ENCODE peak calls at places on chromosome 3, in seven cellular contexts. A is astrocyte of the cerebellum, F is keratinocyte, R is foreskin fibroblast, J is dorsolateral prefrontal cortex, P is GM13976, N is ovary. L is an unnamed sample.

GRCh38 chr3:17040322-17040721 is 155.6 kb downstream of the PLCL2 start:
- DNase-seq in A (no peak), F (no peak), R (no peak), J (no peak), P (no peak), N (no peak), L (no peak)

GRCh38 chr3:8969246-8969645 is 6.0 kb upstream of the RAD18 start:
- DNase-seq in A (no peak), F (no peak), R (no peak), J (no peak), P (no peak), N (no peak), L (no peak)

GRCh38 chr3:125120370-125121122 is 64.7 kb upstream of the HEG1 start:
- DNase-seq in A (no peak), F (no peak), R (no peak), J (peak; percentile 41), P (no peak), N (no peak), L (no peak)

GRCh38 chr3:142279965-142280590 is 54.7 kb upstream of the GK5 start:
- DNase-seq in A (peak; percentile 40), F (peak; percentile 9), R (peak; percentile 86), J (no peak), P (peak; percentile 75), N (peak; percentile 61), L (peak; percentile 80)

GRCh38 chr3:127162947-127163645 is 29.8 kb upstream of the PRR23E start:
- DNase-seq in A (no peak), F (no peak), R (no peak), J (peak; percentile 13), P (no peak), N (no peak), L (no peak)

GRCh38 chr3:25547928-25548327 is 116.8 kb downstream of the TOP2B start:
- DNase-seq in A (no peak), F (no peak), R (no peak), J (no peak), P (no peak), N (no peak), L (no peak)

GRCh38 chr3:125528920-125529319 is 8.9 kb upstream of the SNX4 start:
- DNase-seq in A (no peak), F (no peak), R (no peak), J (no peak), P (no peak), N (no peak), L (no peak)

GRCh38 chr3:128605091-128606046 is 45.2 kb downstream of the RPN1 start:
- DNase-seq in A (no peak), F (no peak), R (no peak), J (no peak), P (no peak), N (no peak), L (no peak)

GRCh38 chr3:138681463-138682215 is 73.1 kb downstream of the FAIM start:
- DNase-seq in A (no peak), F (no peak), R (no peak), J (no peak), P (no peak), N (no peak), L (no peak)

GRCh38 chr3:49020335-49021212 is 1.3 kb upstream of the NDUFAF3 start:
- DNase-seq in A (no peak), F (no peak), R (no peak), J (no peak), P (peak; percentile 72), N (peak; percentile 59), L (peak; percentile 76)

GRCh38 chr3:198030125-198030524 is 70.1 kb downstream of the LMLN start:
- DNase-seq in A (no peak), F (no peak), R (no peak), J (no peak), P (no peak), N (no peak), L (no peak)

DNA sequence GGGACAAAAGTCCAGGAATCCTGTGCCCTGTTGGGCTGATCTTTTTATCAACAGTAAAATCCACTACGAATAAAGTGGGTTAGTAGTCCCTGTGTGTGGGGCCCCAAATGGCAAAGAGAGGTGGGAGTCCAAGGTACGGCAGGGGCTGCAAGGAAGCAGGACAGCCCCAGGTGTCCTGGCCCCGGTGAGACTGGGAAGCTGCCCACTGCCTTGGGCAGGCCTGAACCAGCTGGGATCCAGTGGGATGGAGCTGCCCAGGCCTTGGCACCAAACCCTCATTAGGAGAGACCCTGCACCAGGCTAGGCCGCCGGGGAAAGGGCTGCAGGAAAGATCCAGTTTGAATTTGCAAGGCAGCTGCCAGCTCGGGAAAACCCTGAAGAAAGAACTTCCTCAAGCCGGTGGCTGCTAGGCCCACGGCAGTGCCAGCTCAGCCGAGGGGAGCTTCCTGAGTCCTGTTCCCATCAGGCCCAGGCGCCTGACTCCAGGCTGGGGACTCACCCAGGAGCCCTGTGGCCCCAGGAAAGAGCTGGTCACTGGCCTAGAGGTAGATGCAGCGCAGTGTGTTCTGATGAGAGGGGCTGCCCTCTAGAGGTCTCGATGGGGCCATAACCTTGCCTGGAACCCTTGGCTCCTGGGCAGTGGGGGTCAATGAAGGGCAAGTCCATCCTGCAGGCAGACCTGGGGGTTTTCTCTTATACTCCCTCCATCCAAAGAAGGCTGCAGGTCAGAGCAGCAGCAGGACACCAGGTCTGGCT is 14.4 kb upstream of the GNAI2 start:
- DNase-seq in A (no peak), F (no peak), R (no peak), J (no peak), P (no peak), N (no peak), L (no peak)
- TF ChIP-seq CTCF in A (no peak), F (no peak), R (no peak), J (no peak), P (no peak), N (no peak), L (no peak)

DNA sequence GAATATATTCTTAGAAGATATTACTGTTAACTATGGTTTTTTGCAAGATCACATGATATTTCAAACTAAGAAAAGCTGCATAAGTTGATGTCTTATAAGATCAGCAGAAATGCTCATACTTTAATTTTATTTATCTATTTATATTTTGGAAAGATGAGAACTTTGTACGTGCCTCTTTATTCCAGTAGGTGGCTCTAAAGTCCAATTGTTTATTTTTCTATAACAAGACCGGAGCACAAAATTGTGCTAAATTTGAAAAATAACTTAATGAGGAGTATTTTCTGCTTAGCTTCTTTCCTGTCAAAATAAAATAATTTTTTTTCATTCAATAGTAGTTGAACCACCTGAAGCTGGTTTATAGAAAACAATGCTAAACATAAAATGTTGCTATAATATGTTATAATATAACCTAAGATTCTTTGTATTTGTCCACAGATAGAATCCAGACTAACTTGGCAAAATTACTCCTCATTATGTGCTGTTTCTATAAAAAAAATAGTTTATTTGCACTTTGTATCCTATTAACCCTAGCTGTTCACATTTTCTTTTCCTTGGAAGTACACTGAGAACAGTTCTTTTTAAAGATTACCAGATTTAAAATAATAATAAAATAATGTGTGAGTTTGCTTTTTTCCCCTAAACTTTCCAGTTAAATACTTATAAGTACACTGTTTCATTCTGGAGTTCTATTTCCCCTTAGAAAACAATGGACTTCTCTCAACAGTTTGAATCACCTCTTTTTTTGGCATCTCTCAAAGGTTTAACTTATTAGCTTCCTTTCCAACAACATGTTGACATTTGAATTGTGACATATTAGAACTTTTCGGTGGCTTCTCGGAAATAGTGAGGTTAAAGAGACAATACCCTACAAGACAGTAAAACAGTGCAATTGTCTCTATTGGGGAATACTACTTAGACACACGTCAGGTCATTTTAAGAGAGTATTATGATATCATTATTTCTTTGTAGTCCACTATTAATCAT is 530.0 kb downstream of the MECOM start:
- DNase-seq in A (no peak), F (no peak), R (no peak), J (no peak), P (no peak), N (no peak), L (no peak)
- TF ChIP-seq CTCF in A (no peak), F (no peak), R (peak; percentile 35), J (peak; percentile 42), P (no peak), N (no peak), L (no peak)

DNA sequence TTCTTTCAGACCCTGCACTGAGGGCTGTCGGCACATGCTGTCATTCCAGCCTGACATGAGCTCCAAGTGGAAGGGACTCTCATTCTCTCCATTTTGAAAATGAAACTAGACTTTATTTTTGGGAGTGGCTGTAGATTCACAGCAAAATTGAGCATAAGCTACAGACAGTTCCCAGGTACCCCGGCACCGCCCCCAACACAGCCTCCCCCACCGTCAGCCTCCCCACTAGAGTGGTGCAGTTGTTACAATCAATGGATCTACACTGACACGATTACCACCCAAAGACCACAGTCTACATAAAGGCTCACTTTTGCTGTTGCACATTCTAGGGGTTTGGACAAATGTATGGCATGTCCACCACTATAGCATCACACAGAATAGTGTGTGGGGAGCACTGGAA is 29.5 kb upstream of the FGD5 start:
- DNase-seq in A (no peak), F (no peak), R (no peak), J (no peak), P (no peak), N (no peak), L (no peak)
- TF ChIP-seq CTCF in A (no peak), F (no peak), R (no peak), J (no peak), P (no peak), N (no peak), L (no peak)

GRCh38 chr3:66019896-66020295 is 18.8 kb downstream of the MAGI1 start:
- DNase-seq in A (no peak), F (no peak), R (no peak), J (no peak), P (no peak), N (no peak), L (no peak)

GRCh38 chr3:66014641-66015040 is 24.1 kb downstream of the MAGI1 start:
- DNase-seq in A (no peak), F (no peak), R (no peak), J (no peak), P (no peak), N (no peak), L (no peak)

GRCh38 chr3:66021731-66022131 is 17.0 kb downstream of the MAGI1 start:
- DNase-seq in A (no peak), F (no peak), R (no peak), J (no peak), P (no peak), N (no peak), L (no peak)

GRCh38 chr3:66017084-66017990 is 21.4 kb downstream of the MAGI1 start:
- DNase-seq in A (no peak), F (no peak), R (no peak), J (no peak), P (no peak), N (no peak), L (no peak)

DNA sequence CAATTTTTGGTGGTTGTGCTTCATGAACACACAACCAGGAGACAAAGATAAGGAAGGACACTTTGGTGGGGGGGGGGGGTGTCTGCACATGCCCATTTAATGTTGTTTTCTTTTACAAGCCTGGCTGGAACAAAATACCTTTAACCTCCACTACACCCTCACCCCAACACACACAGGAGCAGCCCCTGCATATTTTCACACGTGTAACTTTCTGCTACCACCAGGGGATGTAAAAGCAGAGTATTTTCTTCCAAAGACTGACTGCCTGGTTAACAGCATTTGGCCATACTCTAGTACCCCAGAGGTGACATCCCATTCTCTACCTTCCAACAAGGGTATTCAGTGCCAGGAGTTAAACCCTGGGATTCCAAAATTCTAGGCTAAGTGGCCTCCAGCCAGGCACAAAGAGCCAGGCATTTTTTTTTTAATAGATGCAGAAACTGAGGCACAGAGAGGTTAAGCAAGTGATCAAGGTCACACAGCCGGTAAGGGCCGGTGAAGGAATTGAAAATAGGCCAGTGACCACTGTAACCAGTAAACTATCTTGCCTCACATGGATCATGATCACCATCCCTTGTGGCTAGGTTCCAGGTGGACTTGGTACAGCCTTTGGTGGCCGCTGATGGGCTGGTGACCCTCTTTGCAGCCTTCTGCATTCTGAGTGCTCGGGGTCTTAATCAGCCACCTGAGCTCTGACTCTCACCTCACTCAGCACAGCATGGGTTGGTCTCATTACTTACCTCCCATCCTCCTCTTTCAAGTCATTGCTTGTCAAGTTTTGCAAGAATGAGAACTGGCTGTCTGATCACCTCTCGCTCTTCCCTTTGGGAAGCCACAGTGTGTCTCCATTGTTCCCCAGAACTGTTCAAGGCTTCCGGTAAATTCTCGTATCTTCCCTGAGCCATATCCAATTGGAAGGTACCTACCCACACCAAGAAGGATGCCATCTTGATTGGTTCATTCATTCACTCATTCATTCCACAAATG is 20.4 kb downstream of the MAGI1 start:
- DNase-seq in A (no peak), F (no peak), R (no peak), J (no peak), P (no peak), N (no peak), L (no peak)
- TF ChIP-seq CTCF in A (no peak), F (no peak), R (no peak), J (no peak), P (no peak), N (no peak), L (no peak)

L was measured in GM20000.